ENCODE peak calls at places on chromosomes 6 and 20, in six cellular contexts. One of them, this sample, is unnamed.

GRCh38 chr6:150333592-150333954 is 35.2 kb upstream of the IYD start:
- DNase-seq in breast epithelium: no peak
- DNase-seq in CD8-positive, alpha-beta T cell: no peak
- DNase-seq in mesenchymal stem cell: no peak
- DNase-seq in bronchial epithelial cell: peak; percentile 20
- DNase-seq in iPS DF 6.9: no peak
- DNase-seq in this sample: no peak

GRCh38 chr6:110337481-110337880 is 20.7 kb downstream of the METTL24 start:
- DNase-seq in breast epithelium: no peak
- DNase-seq in CD8-positive, alpha-beta T cell: no peak
- DNase-seq in mesenchymal stem cell: peak; percentile 44
- DNase-seq in bronchial epithelial cell: peak; percentile 22
- DNase-seq in iPS DF 6.9: no peak
- DNase-seq in this sample: peak; percentile 44

GRCh38 chr20:13613917-13614316 is 24.8 kb downstream of the TASP1 start:
- DNase-seq in breast epithelium: no peak
- DNase-seq in CD8-positive, alpha-beta T cell: no peak
- DNase-seq in mesenchymal stem cell: peak; percentile 15
- DNase-seq in bronchial epithelial cell: no peak
- DNase-seq in iPS DF 6.9: no peak
- DNase-seq in this sample: peak; percentile 8

GRCh38 chr20:20566523-20566922 is 145.9 kb downstream of the RALGAPA2 start:
- DNase-seq in breast epithelium: no peak
- DNase-seq in CD8-positive, alpha-beta T cell: no peak
- DNase-seq in mesenchymal stem cell: no peak
- DNase-seq in bronchial epithelial cell: no peak
- DNase-seq in iPS DF 6.9: no peak
- DNase-seq in this sample: no peak

GRCh38 chr6:54291738-54292137 is 16.5 kb upstream of the TINAG start:
- DNase-seq in breast epithelium: no peak
- DNase-seq in CD8-positive, alpha-beta T cell: no peak
- DNase-seq in mesenchymal stem cell: peak; percentile 76
- DNase-seq in bronchial epithelial cell: peak; percentile 96
- DNase-seq in iPS DF 6.9: no peak
- DNase-seq in this sample: peak; percentile 76

GRCh38 chr6:75691012-75691411 is 58.0 kb upstream of the MYO6 start:
- DNase-seq in breast epithelium: no peak
- DNase-seq in CD8-positive, alpha-beta T cell: no peak
- DNase-seq in mesenchymal stem cell: peak; percentile 23
- DNase-seq in bronchial epithelial cell: peak; percentile 51
- DNase-seq in iPS DF 6.9: no peak
- DNase-seq in this sample: peak; percentile 38

GRCh38 chr6:163415620-163416379 is 1.3 kb downstream of the QKI start:
- DNase-seq in breast epithelium: no peak
- DNase-seq in CD8-positive, alpha-beta T cell: no peak
- DNase-seq in mesenchymal stem cell: peak; percentile 75
- DNase-seq in bronchial epithelial cell: peak; percentile 50
- DNase-seq in iPS DF 6.9: no peak
- DNase-seq in this sample: peak; percentile 83

GRCh38 chr6:2485116-2485515 is 239.7 kb upstream of the GMDS start:
- DNase-seq in breast epithelium: no peak
- DNase-seq in CD8-positive, alpha-beta T cell: no peak
- DNase-seq in mesenchymal stem cell: no peak
- DNase-seq in bronchial epithelial cell: no peak
- DNase-seq in iPS DF 6.9: no peak
- DNase-seq in this sample: no peak

GRCh38 chr6:43606019-43606418 is 23.0 kb downstream of the GTPBP2 start:
- DNase-seq in breast epithelium: no peak
- DNase-seq in CD8-positive, alpha-beta T cell: no peak
- DNase-seq in mesenchymal stem cell: no peak
- DNase-seq in bronchial epithelial cell: no peak
- DNase-seq in iPS DF 6.9: no peak
- DNase-seq in this sample: no peak

GRCh38 chr6:79269877-79270276 is 35.4 kb upstream of the HMGN3 start:
- DNase-seq in breast epithelium: no peak
- DNase-seq in CD8-positive, alpha-beta T cell: no peak
- DNase-seq in mesenchymal stem cell: peak; percentile 94
- DNase-seq in bronchial epithelial cell: peak; percentile 50
- DNase-seq in iPS DF 6.9: no peak
- DNase-seq in this sample: peak; percentile 93

GRCh38 chr20:1809611-1810510 is 85.3 kb upstream of the SIRPA start:
- DNase-seq in breast epithelium: no peak
- DNase-seq in CD8-positive, alpha-beta T cell: no peak
- DNase-seq in mesenchymal stem cell: peak; percentile 48
- DNase-seq in bronchial epithelial cell: peak; percentile 91
- DNase-seq in iPS DF 6.9: no peak
- DNase-seq in this sample: peak; percentile 82

GRCh38 chr6:4210619-4211419 is 75.4 kb upstream of the ECI2 start:
- DNase-seq in breast epithelium: peak; percentile 59
- DNase-seq in CD8-positive, alpha-beta T cell: peak; percentile 41
- DNase-seq in mesenchymal stem cell: peak; percentile 60
- DNase-seq in bronchial epithelial cell: peak; percentile 65
- DNase-seq in iPS DF 6.9: peak; percentile 61
- DNase-seq in this sample: peak; percentile 78

GRCh38 chr6:79640146-79641111 is 9.3 kb downstream of the SH3BGRL2 start:
- DNase-seq in breast epithelium: no peak
- DNase-seq in CD8-positive, alpha-beta T cell: no peak
- DNase-seq in mesenchymal stem cell: no peak
- DNase-seq in bronchial epithelial cell: no peak
- DNase-seq in iPS DF 6.9: no peak
- DNase-seq in this sample: no peak

GRCh38 chr6:88298446-88298845 is 132.3 kb upstream of the CNR1 start:
- DNase-seq in breast epithelium: no peak
- DNase-seq in CD8-positive, alpha-beta T cell: no peak
- DNase-seq in mesenchymal stem cell: no peak
- DNase-seq in bronchial epithelial cell: no peak
- DNase-seq in iPS DF 6.9: no peak
- DNase-seq in this sample: no peak

GRCh38 chr6:164169355-164169754 is 754.8 kb downstream of the QKI start:
- DNase-seq in breast epithelium: no peak
- DNase-seq in CD8-positive, alpha-beta T cell: no peak
- DNase-seq in mesenchymal stem cell: no peak
- DNase-seq in bronchial epithelial cell: no peak
- DNase-seq in iPS DF 6.9: no peak
- DNase-seq in this sample: no peak

GRCh38 chr6:3026811-3027626 is 27.3 kb downstream of the NQO2 start:
- DNase-seq in breast epithelium: no peak
- DNase-seq in CD8-positive, alpha-beta T cell: peak; percentile 25
- DNase-seq in mesenchymal stem cell: peak; percentile 22
- DNase-seq in bronchial epithelial cell: no peak
- DNase-seq in iPS DF 6.9: no peak
- DNase-seq in this sample: no peak

GRCh38 chr6:154092336-154092962 is 53.4 kb downstream of the OPRM1 start:
- DNase-seq in breast epithelium: no peak
- DNase-seq in CD8-positive, alpha-beta T cell: no peak
- DNase-seq in mesenchymal stem cell: no peak
- DNase-seq in bronchial epithelial cell: no peak
- DNase-seq in iPS DF 6.9: no peak
- DNase-seq in this sample: no peak

GRCh38 chr6:117545161-117545595 is 57.1 kb downstream of the GOPC start:
- DNase-seq in breast epithelium: no peak
- DNase-seq in CD8-positive, alpha-beta T cell: no peak
- DNase-seq in mesenchymal stem cell: no peak
- DNase-seq in bronchial epithelial cell: peak; percentile 81
- DNase-seq in iPS DF 6.9: no peak
- DNase-seq in this sample: no peak

GRCh38 chr6:55176958-55177357 is 2.6 kb downstream of the HCRTR2 start:
- DNase-seq in breast epithelium: no peak
- DNase-seq in CD8-positive, alpha-beta T cell: no peak
- DNase-seq in mesenchymal stem cell: peak; percentile 30
- DNase-seq in bronchial epithelial cell: peak; percentile 20
- DNase-seq in iPS DF 6.9: no peak
- DNase-seq in this sample: peak; percentile 8

GRCh38 chr20:51100617-51101016 is 77.7 kb upstream of the KCNG1 start:
- DNase-seq in breast epithelium: no peak
- DNase-seq in CD8-positive, alpha-beta T cell: no peak
- DNase-seq in mesenchymal stem cell: no peak
- DNase-seq in bronchial epithelial cell: no peak
- DNase-seq in iPS DF 6.9: no peak
- DNase-seq in this sample: no peak

GRCh38 chr6:113447088-113447831 is 409.9 kb upstream of the MARCKS start:
- DNase-seq in breast epithelium: no peak
- DNase-seq in CD8-positive, alpha-beta T cell: no peak
- DNase-seq in mesenchymal stem cell: peak; percentile 95
- DNase-seq in bronchial epithelial cell: peak; percentile 96
- DNase-seq in iPS DF 6.9: no peak
- DNase-seq in this sample: peak; percentile 90

GRCh38 chr20:53608071-53608455 is 14.4 kb upstream of the ZNF217 start:
- DNase-seq in breast epithelium: no peak
- DNase-seq in CD8-positive, alpha-beta T cell: no peak
- DNase-seq in mesenchymal stem cell: no peak
- DNase-seq in bronchial epithelial cell: no peak
- DNase-seq in iPS DF 6.9: no peak
- DNase-seq in this sample: no peak

GRCh38 chr20:22743426-22743825 is 159.1 kb upstream of the FOXA2 start:
- DNase-seq in breast epithelium: no peak
- DNase-seq in CD8-positive, alpha-beta T cell: no peak
- DNase-seq in mesenchymal stem cell: no peak
- DNase-seq in bronchial epithelial cell: peak; percentile 94
- DNase-seq in iPS DF 6.9: no peak
- DNase-seq in this sample: no peak

GRCh38 chr6:160428069-160428430 is 79.9 kb downstream of the SLC22A3 start:
- DNase-seq in breast epithelium: no peak
- DNase-seq in CD8-positive, alpha-beta T cell: no peak
- DNase-seq in mesenchymal stem cell: no peak
- DNase-seq in bronchial epithelial cell: no peak
- DNase-seq in iPS DF 6.9: no peak
- DNase-seq in this sample: no peak

GRCh38 chr6:122052501-122052900 is 347.0 kb upstream of the HSF2 start:
- DNase-seq in breast epithelium: no peak
- DNase-seq in CD8-positive, alpha-beta T cell: no peak
- DNase-seq in mesenchymal stem cell: peak; percentile 23
- DNase-seq in bronchial epithelial cell: no peak
- DNase-seq in iPS DF 6.9: no peak
- DNase-seq in this sample: no peak

GRCh38 chr20:32018269-32019155 is 8.3 kb downstream of the CCM2L start:
- DNase-seq in breast epithelium: peak; percentile 82
- DNase-seq in CD8-positive, alpha-beta T cell: peak; percentile 20
- DNase-seq in mesenchymal stem cell: no peak
- DNase-seq in bronchial epithelial cell: no peak
- DNase-seq in iPS DF 6.9: peak; percentile 55
- DNase-seq in this sample: peak; percentile 14

GRCh38 chr6:119119989-119120388 is 41.5 kb upstream of the FAM184A start:
- DNase-seq in breast epithelium: no peak
- DNase-seq in CD8-positive, alpha-beta T cell: no peak
- DNase-seq in mesenchymal stem cell: peak; percentile 82
- DNase-seq in bronchial epithelial cell: peak; percentile 73
- DNase-seq in iPS DF 6.9: no peak
- DNase-seq in this sample: peak; percentile 89

DNA sequence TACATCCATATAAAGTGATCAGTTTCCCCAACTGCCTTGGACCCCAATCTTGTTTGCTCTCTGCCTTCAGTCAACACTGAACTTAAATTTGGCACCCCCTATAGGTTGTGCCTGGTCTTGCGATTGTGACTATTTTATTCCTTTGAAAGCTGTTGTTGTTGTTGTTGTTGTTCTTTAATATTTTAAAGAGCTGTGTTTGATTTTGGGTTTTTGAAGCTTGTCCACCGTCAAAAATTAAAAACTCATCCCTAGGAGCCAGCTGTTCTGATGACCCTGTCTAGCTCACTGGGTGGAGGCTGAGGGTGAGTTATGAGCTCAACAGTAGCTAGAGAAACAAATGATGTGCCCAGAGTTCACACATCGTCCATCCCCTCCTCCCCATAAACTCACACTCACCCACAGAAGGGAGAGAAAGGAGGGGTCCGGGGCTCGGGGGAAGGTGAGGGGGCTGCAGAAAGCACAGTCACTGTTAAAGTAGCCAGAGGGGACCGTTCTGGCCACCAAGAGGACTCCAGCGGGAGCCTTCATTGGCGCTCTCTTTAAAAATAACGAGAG is 4.0 kb downstream of the SIM1 start:
- DNase-seq in breast epithelium: no peak
- DNase-seq in CD8-positive, alpha-beta T cell: no peak
- DNase-seq in mesenchymal stem cell: no peak
- DNase-seq in bronchial epithelial cell: no peak
- DNase-seq in iPS DF 6.9: no peak
- DNase-seq in this sample: peak; percentile 63
- H3K27me3 ChIP-seq in breast epithelium: peaks cover 100% of the 10 kb centered on the region
- H3K27me3 ChIP-seq in CD8-positive, alpha-beta T cell: peaks cover 71% of the 10 kb centered on the region
- H3K27me3 ChIP-seq in mesenchymal stem cell: peaks cover 84% of the 10 kb centered on the region
- H3K27me3 ChIP-seq in bronchial epithelial cell: peaks cover 81% of the 10 kb centered on the region
- H3K27me3 ChIP-seq in iPS DF 6.9: peaks cover 90% of the 10 kb centered on the region
- H3K27me3 ChIP-seq in this sample: no peaks in the 10 kb centered on the region

GRCh38 chr6:136921521-136921935 is 573 bp upstream of the SLC35D3 start:
- DNase-seq in breast epithelium: no peak
- DNase-seq in CD8-positive, alpha-beta T cell: no peak
- DNase-seq in mesenchymal stem cell: no peak
- DNase-seq in bronchial epithelial cell: no peak
- DNase-seq in iPS DF 6.9: no peak
- DNase-seq in this sample: peak; percentile 49

GRCh38 chr6:136921936-136922679 is at the start of gene SLC35D3:
- DNase-seq in breast epithelium: no peak
- DNase-seq in CD8-positive, alpha-beta T cell: no peak
- DNase-seq in mesenchymal stem cell: peak; percentile 30
- DNase-seq in bronchial epithelial cell: no peak
- DNase-seq in iPS DF 6.9: no peak
- DNase-seq in this sample: peak; percentile 46

GRCh38 chr6:136923116-136923953 is 1.2 kb downstream of the SLC35D3 start:
- DNase-seq in breast epithelium: no peak
- DNase-seq in CD8-positive, alpha-beta T cell: no peak
- DNase-seq in mesenchymal stem cell: no peak
- DNase-seq in bronchial epithelial cell: no peak
- DNase-seq in iPS DF 6.9: no peak
- DNase-seq in this sample: peak; percentile 12

GRCh38 chr6:136922680-136922996 is 537 bp downstream of the SLC35D3 start:
- DNase-seq in breast epithelium: no peak
- DNase-seq in CD8-positive, alpha-beta T cell: no peak
- DNase-seq in mesenchymal stem cell: no peak
- DNase-seq in bronchial epithelial cell: no peak
- DNase-seq in iPS DF 6.9: no peak
- DNase-seq in this sample: no peak

DNA sequence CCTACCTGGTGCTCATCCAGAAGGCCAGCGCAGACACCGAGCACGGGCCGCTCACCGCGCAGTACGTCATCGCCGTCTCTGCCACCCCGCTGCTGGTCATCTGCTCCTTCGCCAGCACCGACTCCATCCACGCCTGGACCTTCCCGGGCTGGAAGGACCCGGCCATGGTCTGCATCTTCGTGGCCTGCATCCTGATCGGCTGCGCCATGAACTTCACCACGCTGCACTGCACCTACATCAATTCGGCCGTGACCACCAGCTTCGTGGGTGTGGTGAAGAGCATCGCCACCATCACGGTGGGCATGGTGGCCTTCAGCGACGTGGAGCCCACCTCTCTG is 1.8 kb downstream of the SLC35D3 start:
- DNase-seq in breast epithelium: no peak
- DNase-seq in CD8-positive, alpha-beta T cell: no peak
- DNase-seq in mesenchymal stem cell: no peak
- DNase-seq in bronchial epithelial cell: no peak
- DNase-seq in iPS DF 6.9: no peak
- DNase-seq in this sample: no peak
- H3K27me3 ChIP-seq in breast epithelium: peaks cover 29% of the 10 kb centered on the region
- H3K27me3 ChIP-seq in CD8-positive, alpha-beta T cell: peaks cover 22% of the 10 kb centered on the region
- H3K27me3 ChIP-seq in mesenchymal stem cell: peaks cover 27% of the 10 kb centered on the region
- H3K27me3 ChIP-seq in bronchial epithelial cell: peaks cover 36% of the 10 kb centered on the region
- H3K27me3 ChIP-seq in iPS DF 6.9: peaks cover 32% of the 10 kb centered on the region
- H3K27me3 ChIP-seq in this sample: peaks cover 56% of the 10 kb centered on the region

GRCh38 chr6:104953410-104953953 is 3.4 kb upstream of the LIN28B start:
- DNase-seq in breast epithelium: no peak
- DNase-seq in CD8-positive, alpha-beta T cell: no peak
- DNase-seq in mesenchymal stem cell: peak; percentile 57
- DNase-seq in bronchial epithelial cell: no peak
- DNase-seq in iPS DF 6.9: no peak
- DNase-seq in this sample: no peak
- H3K27me3 ChIP-seq in breast epithelium: peaks cover 82% of the 10 kb centered on the region
- H3K27me3 ChIP-seq in CD8-positive, alpha-beta T cell: peaks cover 48% of the 10 kb centered on the region
- H3K27me3 ChIP-seq in mesenchymal stem cell: peaks cover 23% of the 10 kb centered on the region
- H3K27me3 ChIP-seq in bronchial epithelial cell: peaks cover 41% of the 10 kb centered on the region
- H3K27me3 ChIP-seq in iPS DF 6.9: no peaks in the 10 kb centered on the region
- H3K27me3 ChIP-seq in this sample: peaks cover 81% of the 10 kb centered on the region

GRCh38 chr20:58102252-58102651 is 126.2 kb downstream of the ANKRD60 start:
- DNase-seq in breast epithelium: no peak
- DNase-seq in CD8-positive, alpha-beta T cell: no peak
- DNase-seq in mesenchymal stem cell: no peak
- DNase-seq in bronchial epithelial cell: no peak
- DNase-seq in iPS DF 6.9: no peak
- DNase-seq in this sample: peak; percentile 34
- H3K27me3 ChIP-seq in breast epithelium: no peaks in the 10 kb centered on the region
- H3K27me3 ChIP-seq in CD8-positive, alpha-beta T cell: no peaks in the 10 kb centered on the region
- H3K27me3 ChIP-seq in mesenchymal stem cell: no peaks in the 10 kb centered on the region
- H3K27me3 ChIP-seq in bronchial epithelial cell: peaks cover 1% of the 10 kb centered on the region
- H3K27me3 ChIP-seq in iPS DF 6.9: no peaks in the 10 kb centered on the region
- H3K27me3 ChIP-seq in this sample: no peaks in the 10 kb centered on the region

This sample was measured in GM23248.